ENCODE peak calls at places on chromosomes 2 and 18, in six cellular contexts. One of them, this sample, is unnamed.

GRCh38 chr2:134800341-134800740 is 38.1 kb upstream of the ACMSD start:
- DNase-seq in mucosa of descending colon: no peak
- DNase-seq in HFFc6: no peak
- DNase-seq in COR-L47: no peak
- DNase-seq in fibroblast of lung: no peak
- DNase-seq in CD8-positive, alpha-beta memory T cell: no peak
- DNase-seq in this sample: no peak

GRCh38 chr2:241573741-241574140 is 15.2 kb downstream of the BOK start:
- DNase-seq in CD8-positive, alpha-beta memory T cell: no peak
- DNase-seq in HFFc6: no peak
- DNase-seq in mucosa of descending colon: peak; percentile 11
- DNase-seq in fibroblast of lung: no peak
- DNase-seq in COR-L47: no peak
- DNase-seq in this sample: no peak

GRCh38 chr2:216188268-216188850 is 79.2 kb downstream of the XRCC5 start:
- DNase-seq in CD8-positive, alpha-beta memory T cell: no peak
- DNase-seq in COR-L47: no peak
- DNase-seq in fibroblast of lung: no peak
- DNase-seq in HFFc6: no peak
- DNase-seq in mucosa of descending colon: no peak
- DNase-seq in this sample: peak; percentile 10

GRCh38 chr18:68841301-68841700 is 43.4 kb downstream of the CCDC102B start:
- DNase-seq in CD8-positive, alpha-beta memory T cell: no peak
- DNase-seq in fibroblast of lung: no peak
- DNase-seq in COR-L47: no peak
- DNase-seq in mucosa of descending colon: no peak
- DNase-seq in HFFc6: no peak
- DNase-seq in this sample: peak; percentile 63

GRCh38 chr2:100262555-100263320 is 59.6 kb downstream of the LONRF2 start:
- DNase-seq in COR-L47: peak; percentile 52
- DNase-seq in mucosa of descending colon: peak; percentile 65
- DNase-seq in HFFc6: peak; percentile 37
- DNase-seq in fibroblast of lung: peak; percentile 42
- DNase-seq in CD8-positive, alpha-beta memory T cell: peak; percentile 30
- DNase-seq in this sample: peak; percentile 70

GRCh38 chr2:166518634-166519390 is 24.8 kb upstream of the SCN7A start:
- DNase-seq in COR-L47: no peak
- DNase-seq in CD8-positive, alpha-beta memory T cell: no peak
- DNase-seq in HFFc6: no peak
- DNase-seq in fibroblast of lung: peak; percentile 11
- DNase-seq in mucosa of descending colon: no peak
- DNase-seq in this sample: no peak

GRCh38 chr2:12948231-12948962 is 231.7 kb downstream of the TRIB2 start:
- DNase-seq in HFFc6: peak; percentile 52
- DNase-seq in COR-L47: no peak
- DNase-seq in mucosa of descending colon: no peak
- DNase-seq in CD8-positive, alpha-beta memory T cell: no peak
- DNase-seq in fibroblast of lung: peak; percentile 67
- DNase-seq in this sample: no peak

GRCh38 chr2:95346236-95346737 is 49.1 kb downstream of the KCNIP3 start:
- DNase-seq in mucosa of descending colon: peak; percentile 84
- DNase-seq in HFFc6: peak; percentile 31
- DNase-seq in CD8-positive, alpha-beta memory T cell: no peak
- DNase-seq in fibroblast of lung: peak; percentile 60
- DNase-seq in COR-L47: no peak
- DNase-seq in this sample: peak; percentile 42

GRCh38 chr2:96112501-96113366 is 3.6 kb downstream of the ADRA2B start:
- DNase-seq in HFFc6: no peak
- DNase-seq in COR-L47: no peak
- DNase-seq in CD8-positive, alpha-beta memory T cell: no peak
- DNase-seq in mucosa of descending colon: peak; percentile 9
- DNase-seq in fibroblast of lung: no peak
- DNase-seq in this sample: no peak

GRCh38 chr2:237497820-237498128 is 10.7 kb downstream of the MLPH start:
- DNase-seq in mucosa of descending colon: no peak
- DNase-seq in CD8-positive, alpha-beta memory T cell: no peak
- DNase-seq in COR-L47: no peak
- DNase-seq in HFFc6: no peak
- DNase-seq in fibroblast of lung: no peak
- DNase-seq in this sample: peak; percentile 91

GRCh38 chr18:79584491-79585394 is 94.9 kb upstream of the CTDP1 start:
- DNase-seq in COR-L47: no peak
- DNase-seq in mucosa of descending colon: peak; percentile 17
- DNase-seq in fibroblast of lung: no peak
- DNase-seq in CD8-positive, alpha-beta memory T cell: no peak
- DNase-seq in HFFc6: no peak
- DNase-seq in this sample: no peak

GRCh38 chr2:39902103-39902502 is 123.0 kb upstream of the THUMPD2 start:
- DNase-seq in fibroblast of lung: peak; percentile 78
- DNase-seq in CD8-positive, alpha-beta memory T cell: no peak
- DNase-seq in COR-L47: no peak
- DNase-seq in HFFc6: peak; percentile 80
- DNase-seq in mucosa of descending colon: no peak
- DNase-seq in this sample: peak; percentile 41

GRCh38 chr2:121994238-121995206 is 239.1 kb downstream of the TSN start:
- DNase-seq in CD8-positive, alpha-beta memory T cell: no peak
- DNase-seq in HFFc6: no peak
- DNase-seq in fibroblast of lung: no peak
- DNase-seq in mucosa of descending colon: no peak
- DNase-seq in COR-L47: no peak
- DNase-seq in this sample: no peak

GRCh38 chr2:71154798-71155197 is 24.4 kb downstream of the MPHOSPH10 start:
- DNase-seq in CD8-positive, alpha-beta memory T cell: no peak
- DNase-seq in HFFc6: no peak
- DNase-seq in fibroblast of lung: no peak
- DNase-seq in mucosa of descending colon: no peak
- DNase-seq in COR-L47: no peak
- DNase-seq in this sample: no peak

GRCh38 chr2:28358668-28359201 is 33.9 kb upstream of the FOSL2 start:
- DNase-seq in mucosa of descending colon: no peak
- DNase-seq in COR-L47: no peak
- DNase-seq in CD8-positive, alpha-beta memory T cell: no peak
- DNase-seq in HFFc6: no peak
- DNase-seq in fibroblast of lung: no peak
- DNase-seq in this sample: no peak

GRCh38 chr2:231425811-231426703 is 30.5 kb downstream of the B3GNT7 start:
- DNase-seq in CD8-positive, alpha-beta memory T cell: peak; percentile 74
- DNase-seq in HFFc6: no peak
- DNase-seq in mucosa of descending colon: no peak
- DNase-seq in fibroblast of lung: no peak
- DNase-seq in COR-L47: no peak
- DNase-seq in this sample: no peak

This sample was measured in fibroblast of villous mesenchyme.